ENCODE peak calls at places on chromosome 15, in six cellular contexts. R, U, H, A, K and B are unnamed samples.

GRCh38 chr15:40843183-40843884 is 514 bp upstream of the SPINT1 start:
- DNase-seq in R (no peak), U (no peak), H (no peak), A (no peak), K (no peak), B (no peak)

GRCh38 chr15:49604625-49605409 is 15.8 kb downstream of the FAM227B start:
- DNase-seq in R (no peak), U (no peak), H (no peak), A (no peak), K (no peak), B (no peak)

GRCh38 chr15:45640610-45641009 is 5.8 kb downstream of the SQOR start:
- DNase-seq in R (peak), U (peak), H (no peak), A (peak), K (no peak), B (no peak)

GRCh38 chr15:68930268-68931022 is at the start of gene SPESP1:
- DNase-seq in R (peak), U (no peak), H (no peak), A (peak), K (peak), B (peak)

GRCh38 chr15:89998141-89998661 is 2.9 kb upstream of the ZNF710 start:
- DNase-seq in R (peak), U (peak), H (no peak), A (peak), K (no peak), B (peak)

GRCh38 chr15:67149859-67150824 is 84.7 kb downstream of the SMAD3 start:
- DNase-seq in R (peak), U (peak), H (peak), A (peak), K (peak), B (peak)

GRCh38 chr15:100113351-100114075 is 228.3 kb downstream of the ADAMTS17 start:
- DNase-seq in R (no peak), U (no peak), H (no peak), A (peak), K (no peak), B (peak)

GRCh38 chr15:88022711-88023110 is 233.8 kb downstream of the NTRK3 start:
- DNase-seq in R (no peak), U (no peak), H (no peak), A (no peak), K (no peak), B (no peak)

GRCh38 chr15:25177955-25178801 is 223.4 kb downstream of the SNRPN start:
- DNase-seq in R (no peak), U (no peak), H (no peak), A (no peak), K (peak), B (peak)